ENCODE peak calls at places on chromosome 10, in five cellular contexts. C is H9, V is trophoblast cell, X is mesenchymal stem cell, W is H1. T is an unnamed sample.

GRCh38 chr10:1476106-1476803 is 261.1 kb downstream of the ADARB2 start:
- DNase-seq in V (no peak), C (no peak), X (no peak), W (peak), T (no peak)

GRCh38 chr10:107689318-107689717 is 524.8 kb upstream of the SORCS1 start:
- DNase-seq in C (no peak), V (no peak), W (no peak), X (no peak), T (no peak)

GRCh38 chr10:92279297-92279696 is 11.6 kb downstream of the CPEB3 start:
- DNase-seq in W (no peak), V (no peak), X (peak), C (no peak), T (no peak)

GRCh38 chr10:131207584-131208532 is 103.7 kb downstream of the TCERG1L start:
- DNase-seq in X (no peak), V (no peak), C (peak), W (peak), T (no peak)

GRCh38 chr10:21673668-21674067 is 139.6 kb downstream of the MLLT10 start:
- DNase-seq in C (no peak), X (no peak), W (no peak), V (no peak), T (no peak)

GRCh38 chr10:80187465-80188409 is 17.6 kb downstream of the ANXA11 start:
- DNase-seq in X (no peak), C (no peak), W (no peak), V (no peak), T (no peak)

GRCh38 chr10:96208271-96208670 is 63.1 kb downstream of the BLNK start:
- DNase-seq in V (no peak), C (no peak), X (no peak), W (no peak), T (no peak)

GRCh38 chr10:52621635-52622079 is 150.9 kb downstream of the MBL2 start:
- DNase-seq in C (no peak), W (no peak), V (no peak), X (no peak), T (no peak)

GRCh38 chr10:28276384-28276783 is 26.5 kb downstream of the MPP7 start:
- DNase-seq in X (no peak), V (no peak), W (no peak), C (no peak), T (no peak)

GRCh38 chr10:86755454-86755739 is 1.0 kb upstream of the BMPR1A start:
- DNase-seq in W (no peak), C (no peak), X (no peak), V (no peak), T (no peak)

GRCh38 chr10:113386005-113386404 is 166.8 kb upstream of the HABP2 start:
- DNase-seq in C (no peak), X (peak), V (peak), W (no peak), T (no peak)

GRCh38 chr10:5665380-5666323 is 743 bp downstream of the ASB13 start:
- DNase-seq in X (peak), C (no peak), W (no peak), V (no peak), T (no peak)

GRCh38 chr10:75782463-75783248 is 351.2 kb downstream of the LRMDA start:
- DNase-seq in C (no peak), V (no peak), W (no peak), X (no peak), T (no peak)

GRCh38 chr10:3163879-3164278 is 8.7 kb downstream of the PITRM1 start:
- DNase-seq in W (no peak), X (no peak), V (no peak), C (no peak), T (no peak)

GRCh38 chr10:43816351-43817321 is 168.0 kb upstream of the ZNF32 start:
- DNase-seq in X (peak), W (no peak), C (no peak), V (peak), T (no peak)

GRCh38 chr10:121282264-121282663 is 316.0 kb downstream of the FGFR2 start:
- DNase-seq in X (no peak), V (no peak), W (no peak), C (no peak), T (no peak)
- H2BK12ac ChIP-seq in X (no peak), V (no peak), W (no peak), C (no peak), T (no peak)

GRCh38 chr10:60963441-60964256 is 19.7 kb upstream of the RHOBTB1 start:
- DNase-seq in W (no peak), X (peak), V (peak), C (no peak), T (no peak)
- H3K14ac ChIP-seq in W (no peak), X (no peak), V (no peak), C (no peak), T (no peak)

GRCh38 chr10:44817961-44818649 is 93.0 kb upstream of the TMEM72 start:
- DNase-seq in X (no peak), W (no peak), V (no peak), C (no peak), T (no peak)
- H2AFZ ChIP-seq in X (no peak), W (no peak), V (no peak), C (no peak), T (no peak)

GRCh38 chr10:29820890-29821398 is 186.2 kb upstream of the SVIL start:
- DNase-seq in X (no peak), C (no peak), V (no peak), W (no peak), T (no peak)

GRCh38 chr10:29811751-29812427 is 177.1 kb upstream of the SVIL start:
- DNase-seq in C (no peak), V (no peak), X (peak), W (no peak), T (no peak)

GRCh38 chr10:29816801-29817558 is 182.2 kb upstream of the SVIL start:
- DNase-seq in C (no peak), W (no peak), X (no peak), V (no peak), T (no peak)

GRCh38 chr10:29810816-29811215 is 176.0 kb upstream of the SVIL start:
- DNase-seq in C (no peak), X (no peak), V (no peak), W (no peak), T (no peak)

GRCh38 chr10:29815572-29815971 is 180.8 kb upstream of the SVIL start:
- DNase-seq in X (no peak), W (no peak), C (no peak), V (no peak), T (no peak)
- H2BK12ac ChIP-seq in X (no peak), W (no peak), C (no peak), V (no peak), T (no peak)

T was measured in neuronal stem cell.